ENCODE peak calls at places on chromosome 12, in seven cellular contexts. H is HL-60, Z is GM06990, W is kidney epithelial cell, O is choroid plexus epithelial cell, Q is right atrium auricular region, F is hepatocyte. S is an unnamed sample.

GRCh38 chr12:44369967-44370366 is 506.1 kb downstream of the NELL2 start:
- DNase-seq in H (no peak), Z (no peak), W (no peak), O (no peak), Q (no peak), F (no peak), S (no peak)

GRCh38 chr12:117485984-117486839 is 124.8 kb upstream of the NOS1 start:
- DNase-seq in H (no peak), Z (no peak), W (no peak), O (no peak), Q (no peak), F (no peak), S (no peak)

GRCh38 chr12:59166457-59166856 is 246.2 kb upstream of the LRIG3 start:
- DNase-seq in H (no peak), Z (no peak), W (no peak), O (no peak), Q (no peak), F (peak), S (no peak)

GRCh38 chr12:49296836-49297694 is 2.1 kb downstream of the PRPH start:
- DNase-seq in H (peak), Z (peak), W (no peak), O (no peak), Q (no peak), F (peak), S (no peak)

GRCh38 chr12:85519163-85519562 is 239.1 kb downstream of the ALX1 start:
- DNase-seq in H (no peak), Z (no peak), W (no peak), O (no peak), Q (no peak), F (no peak), S (no peak)

GRCh38 chr12:72330291-72330690 is 58.1 kb downstream of the TRHDE start:
- DNase-seq in H (no peak), Z (no peak), W (peak), O (peak), Q (no peak), F (peak), S (peak)

GRCh38 chr12:95230313-95230712 is 12.7 kb downstream of the VEZT start:
- DNase-seq in H (no peak), Z (no peak), W (no peak), O (no peak), Q (no peak), F (no peak), S (no peak)

GRCh38 chr12:16417058-16417457 is 69.6 kb downstream of the MGST1 start:
- DNase-seq in H (no peak), Z (no peak), W (no peak), O (no peak), Q (no peak), F (no peak), S (no peak)

GRCh38 chr12:121794532-121795028 is 1.1 kb upstream of the RHOF start:
- DNase-seq in H (no peak), Z (no peak), W (no peak), O (no peak), Q (no peak), F (no peak), S (no peak)

GRCh38 chr12:90593596-90594290 is 361.2 kb downstream of the CCER1 start:
- DNase-seq in H (no peak), Z (no peak), W (no peak), O (no peak), Q (no peak), F (no peak), S (no peak)

GRCh38 chr12:106953352-106954260 is 2.1 kb upstream of the TMEM263 start:
- DNase-seq in H (no peak), Z (no peak), W (no peak), O (peak), Q (no peak), F (no peak), S (no peak)

GRCh38 chr12:802242-802995 is 50.0 kb downstream of the WNK1 start:
- DNase-seq in H (no peak), Z (no peak), W (no peak), O (peak), Q (no peak), F (no peak), S (no peak)

GRCh38 chr12:108724054-108724889 is 7.0 kb downstream of the CORO1C start:
- DNase-seq in H (peak), Z (no peak), W (peak), O (peak), Q (no peak), F (no peak), S (no peak)

GRCh38 chr12:125203145-125203765 is 138.0 kb downstream of the AACS start:
- DNase-seq in H (no peak), Z (no peak), W (no peak), O (peak), Q (no peak), F (no peak), S (no peak)
- TF ChIP-seq CTCF in H (peak), Z (peak), W (peak), O (peak), Q (peak), F (peak), S (peak)

DNA sequence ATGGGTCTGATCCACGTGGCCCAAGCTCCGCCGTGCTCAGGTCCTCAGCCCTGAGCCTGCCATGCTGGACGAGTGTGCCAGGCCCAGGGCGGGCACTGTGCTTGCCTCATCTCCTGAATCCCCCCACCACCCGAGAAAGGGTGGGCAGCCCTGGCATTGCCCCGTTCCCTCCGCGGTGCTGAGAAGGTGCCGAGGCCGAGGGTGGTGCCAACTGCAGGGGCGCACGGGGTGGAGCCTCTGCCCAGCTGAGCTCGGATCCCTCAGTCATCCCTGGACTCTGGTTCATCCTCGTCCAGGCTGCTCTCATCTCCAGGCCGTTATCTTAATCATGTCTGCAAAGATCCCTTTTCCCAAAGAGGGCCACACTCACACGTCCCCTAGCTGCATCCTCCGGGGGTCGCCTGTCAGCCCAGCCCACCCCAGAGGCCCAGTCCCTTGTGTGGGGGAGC is 60.6 kb downstream of the NOC4L start:
- DNase-seq in H (no peak), Z (no peak), W (no peak), O (no peak), Q (no peak), F (no peak), S (no peak)
- H3K4me3 ChIP-seq in H (no peak), Z (no peak), W (no peak), O (no peak), Q (no peak), F (no peak), S (no peak)

GRCh38 chr12:100058482-100059029 is 73.8 kb upstream of the ANKS1B start:
- DNase-seq in H (no peak), Z (peak), W (peak), O (peak), Q (no peak), F (peak), S (peak)
- TF ChIP-seq CTCF in H (no peak), Z (peak), W (no peak), O (peak), Q (no peak), F (peak), S (peak)

GRCh38 chr12:14567311-14568195 is at the start of gene PLBD1:
- DNase-seq in H (no peak), Z (peak), W (no peak), O (peak), Q (peak), F (peak), S (no peak)
- H3K4me3 ChIP-seq in H (no peak), Z (no peak), W (peak), O (peak), Q (peak), F (peak), S (peak)

GRCh38 chr12:120432772-120433525 is 5.0 kb upstream of the COX6A1 start:
- DNase-seq in H (no peak), Z (no peak), W (no peak), O (no peak), Q (no peak), F (no peak), S (no peak)

GRCh38 chr12:120438495-120439198 is 734 bp downstream of the COX6A1 start:
- DNase-seq in H (no peak), Z (peak), W (no peak), O (no peak), Q (no peak), F (no peak), S (no peak)

GRCh38 chr12:120439646-120440247 is 1.8 kb downstream of the COX6A1 start:
- DNase-seq in H (peak), Z (peak), W (no peak), O (peak), Q (no peak), F (peak), S (peak)

GRCh38 chr12:120437735-120438494 is at the start of gene COX6A1:
- DNase-seq in H (peak), Z (peak), W (peak), O (peak), Q (peak), F (peak), S (peak)
- TF ChIP-seq CTCF in H (no peak), Z (peak), W (peak), O (no peak), Q (peak), F (no peak), S (no peak)

GRCh38 chr12:120115066-120115465 is 1.5 kb downstream of the RAB35 start:
- DNase-seq in H (no peak), Z (no peak), W (no peak), O (no peak), Q (no peak), F (no peak), S (no peak)
- H3K4me3 ChIP-seq in H (no peak), Z (peak), W (no peak), O (peak), Q (no peak), F (no peak), S (peak)

GRCh38 chr12:82805812-82806497 is 119.2 kb downstream of the TMTC2 start:
- DNase-seq in H (no peak), Z (no peak), W (no peak), O (peak), Q (no peak), F (no peak), S (no peak)
- TF ChIP-seq CTCF in H (no peak), Z (no peak), W (no peak), O (no peak), Q (no peak), F (no peak), S (no peak)

GRCh38 chr12:110224379-110225304 is 56.4 kb upstream of the ATP2A2 start:
- DNase-seq in H (no peak), Z (no peak), W (peak), O (peak), Q (no peak), F (peak), S (peak)
- H3K4me3 ChIP-seq in H (no peak), Z (no peak), W (no peak), O (peak), Q (no peak), F (no peak), S (peak)

DNA sequence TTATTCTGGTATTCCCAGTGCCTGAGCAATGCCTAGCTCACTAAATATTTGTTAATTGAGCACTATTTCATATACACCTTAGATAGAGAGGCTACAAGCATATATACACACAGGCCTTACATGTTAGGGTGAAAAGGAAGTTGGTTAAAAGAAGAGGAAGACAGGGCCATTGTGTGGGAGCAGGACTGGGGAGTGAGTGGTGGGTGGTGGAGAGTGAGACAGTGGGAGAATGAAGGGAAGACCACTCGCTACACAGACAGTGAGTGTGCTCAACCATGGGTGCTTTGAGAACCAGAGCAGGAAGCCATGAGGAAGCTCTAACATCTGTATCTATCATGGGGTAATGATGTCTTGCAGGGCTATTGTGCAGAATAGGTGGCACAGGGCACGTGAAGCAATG is 11.4 kb upstream of the KRT74 start:
- DNase-seq in H (no peak), Z (no peak), W (no peak), O (no peak), Q (no peak), F (no peak), S (no peak)
- TF ChIP-seq CTCF in H (no peak), Z (no peak), W (no peak), O (no peak), Q (no peak), F (no peak), S (no peak)

DNA sequence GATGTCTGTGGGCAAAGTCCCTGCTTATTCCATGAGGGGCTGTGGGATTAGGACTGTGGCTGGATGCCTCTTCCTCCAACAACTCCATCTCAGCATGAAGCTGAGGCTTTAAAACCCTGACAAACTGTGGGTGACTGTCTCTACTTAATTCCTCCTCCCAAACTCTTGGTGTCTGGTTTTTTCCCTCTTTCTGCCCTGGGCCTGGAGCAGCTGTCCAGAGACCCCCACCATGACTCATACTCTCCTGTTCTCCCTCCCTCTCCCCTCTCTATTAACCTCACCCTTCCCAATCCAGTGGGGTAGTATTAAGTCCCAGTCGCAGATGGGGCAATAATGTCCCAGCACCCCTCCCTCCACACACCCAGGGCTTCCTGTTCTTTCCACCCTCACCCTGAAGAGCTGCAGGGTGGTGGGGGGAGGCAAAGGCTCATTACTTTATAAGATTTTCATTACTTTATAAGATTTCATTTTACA is 2.1 kb upstream of the DNAJC14 start:
- DNase-seq in H (peak), Z (no peak), W (no peak), O (no peak), Q (no peak), F (no peak), S (no peak)
- H3K4me3 ChIP-seq in H (no peak), Z (no peak), W (peak), O (peak), Q (peak), F (peak), S (peak)

S was measured in HFF-Myc.